ENCODE peak calls at places on chromosomes 6 and 20, in ten cellular contexts. O, X, C, E, M, J, B, T, H and Y are unnamed samples.

GRCh38 chr20:14765370-14765701 is 427.9 kb upstream of the FLRT3 start:
- DNase-seq in O (no peak), X (no peak), C (no peak), E (no peak), M (no peak), J (no peak), B (no peak), T (no peak), H (no peak), Y (no peak)

GRCh38 chr20:38723069-38723981 is 961 bp upstream of the SLC32A1 start:
- DNase-seq in O (no peak), X (no peak), C (no peak), E (no peak), M (peak; percentile 47), J (no peak), B (no peak), T (peak; percentile 61), H (no peak), Y (no peak)

GRCh38 chr6:131966443-131966842 is 15.3 kb upstream of the CCN2 start:
- DNase-seq in O (no peak), X (no peak), C (no peak), E (no peak), M (peak; percentile 61), J (peak; percentile 48), B (peak; percentile 28), T (no peak), H (peak; percentile 34), Y (no peak)

GRCh38 chr6:131470549-131470948 is 102.5 kb upstream of the ARG1 start:
- DNase-seq in O (no peak), X (no peak), C (no peak), E (no peak), M (no peak), J (no peak), B (no peak), T (no peak), H (no peak), Y (no peak)

GRCh38 chr6:110731196-110731595 is 84.1 kb downstream of the CDK19 start:
- DNase-seq in O (no peak), X (no peak), C (no peak), E (no peak), M (no peak), J (no peak), B (no peak), T (no peak), H (peak; percentile 3), Y (no peak)

GRCh38 chr6:105739764-105740163 is 336.9 kb upstream of the PREP start:
- DNase-seq in O (no peak), X (no peak), C (no peak), E (no peak), M (no peak), J (no peak), B (no peak), T (no peak), H (no peak), Y (no peak)

GRCh38 chr6:105872244-105872643 is 213.9 kb upstream of the PRDM1 start:
- DNase-seq in O (no peak), X (no peak), C (no peak), E (no peak), M (no peak), J (no peak), B (peak; percentile 19), T (no peak), H (peak; percentile 24), Y (no peak)

GRCh38 chr20:11724112-11724511 is 193.6 kb upstream of the BTBD3 start:
- DNase-seq in O (no peak), X (no peak), C (no peak), E (no peak), M (no peak), J (no peak), B (no peak), T (no peak), H (no peak), Y (no peak)

DNA sequence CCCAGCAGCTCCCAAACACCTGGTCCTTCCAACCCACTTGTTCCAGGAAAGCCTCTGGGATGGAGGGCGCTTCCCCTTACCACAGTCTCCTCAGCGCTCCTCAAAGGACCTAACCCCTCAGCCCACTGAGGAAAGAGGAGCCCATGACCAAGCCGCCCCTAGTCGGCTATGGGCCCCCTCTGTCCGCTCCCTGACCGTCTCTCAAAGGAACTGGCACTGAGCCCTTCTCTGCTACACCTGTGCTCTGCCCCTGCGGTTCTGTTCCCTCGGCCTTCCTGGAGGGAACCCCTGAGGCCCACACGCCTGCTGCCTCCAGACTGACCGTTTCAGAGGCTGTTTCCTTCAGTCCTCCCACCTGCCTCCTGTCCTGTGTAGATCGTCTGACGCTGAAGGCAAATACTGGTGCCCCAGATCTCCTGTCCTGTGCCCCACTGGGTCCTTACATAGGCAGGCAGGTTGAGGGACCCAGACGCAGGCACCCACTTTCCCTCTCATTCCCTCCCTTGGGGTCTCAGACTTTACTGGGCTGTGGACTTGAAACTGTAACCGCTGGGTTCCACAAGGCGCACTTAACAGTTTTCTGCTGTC is 1.9 kb upstream of the SLC4A11 start:
- DNase-seq in O (no peak), X (no peak), C (no peak), E (no peak), M (no peak), J (no peak), B (no peak), T (no peak), H (no peak), Y (no peak)
- H3K4me3 ChIP-seq in O (no peak overlapping the region), X (peak overlapping the region; percentile 82), C (no peak overlapping the region), E (no peak overlapping the region), M (no peak overlapping the region), J (no peak overlapping the region), B (no peak overlapping the region), T (peak overlapping the region; percentile 96), H (no peak overlapping the region), Y (no peak overlapping the region)

DNA sequence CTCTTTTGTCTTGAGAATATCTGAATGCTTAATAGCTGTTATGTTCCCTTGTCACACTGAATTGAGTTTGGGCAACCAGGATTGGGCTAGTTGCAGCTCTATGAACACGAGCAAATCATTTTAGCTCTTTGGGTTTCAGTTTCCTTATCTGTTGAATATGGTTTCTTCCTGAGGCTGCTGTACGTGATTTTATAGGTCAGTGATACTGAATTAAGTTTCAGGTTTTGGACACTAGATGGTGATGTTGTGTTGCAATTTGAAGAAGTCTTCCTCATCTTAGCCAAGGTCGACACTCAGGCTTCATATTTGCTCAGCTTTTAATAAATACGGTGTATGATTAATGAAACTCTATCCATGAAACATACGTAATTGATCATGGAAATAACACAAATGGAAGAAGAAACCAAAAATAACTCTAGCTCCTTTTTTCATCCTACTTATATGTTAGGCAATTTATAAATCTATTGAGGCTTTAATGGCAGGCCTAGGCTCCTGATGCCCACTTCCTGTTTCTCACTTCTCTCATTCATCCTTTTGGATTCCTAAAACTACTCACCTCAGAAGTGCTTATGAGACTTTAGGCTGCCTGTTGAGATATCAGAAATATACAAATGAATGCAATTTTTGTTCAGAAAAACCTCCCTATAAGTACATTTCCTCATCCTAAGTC is 354.1 kb upstream of the MAP3K7 start:
- DNase-seq in O (no peak), X (no peak), C (peak; percentile 83), E (no peak), M (peak; percentile 72), J (no peak), B (peak; percentile 66), T (peak; percentile 76), H (peak; percentile 16), Y (no peak)
- TF ChIP-seq CTCF in O (peak; percentile 53), X (no peak), C (peak; percentile 90), E (peak; percentile 49), M (peak; percentile 46), J (peak; percentile 15), B (peak; percentile 60), T (peak; percentile 76), H (peak; percentile 29), Y (peak; percentile 11)

GRCh38 chr6:52994789-52995078 is 350 bp downstream of the GSTA4 start:
- DNase-seq in O (peak; percentile 89), X (peak; percentile 33), C (peak; percentile 14), E (peak; percentile 66), M (no peak), J (peak; percentile 39), B (peak; percentile 8), T (peak; percentile 57), H (no peak), Y (peak; percentile 38)

GRCh38 chr6:52994031-52994788 is 874 bp downstream of the GSTA4 start:
- DNase-seq in O (no peak), X (no peak), C (no peak), E (no peak), M (peak; percentile 60), J (peak; percentile 32), B (peak; percentile 51), T (peak; percentile 58), H (no peak), Y (peak; percentile 35)

GRCh38 chr6:52998603-52999002 is 3.5 kb upstream of the GSTA4 start:
- DNase-seq in O (no peak), X (no peak), C (no peak), E (no peak), M (no peak), J (no peak), B (no peak), T (no peak), H (no peak), Y (no peak)

GRCh38 chr6:52993461-52993860 is 1.6 kb downstream of the GSTA4 start:
- DNase-seq in O (no peak), X (no peak), C (no peak), E (no peak), M (peak; percentile 26), J (no peak), B (no peak), T (no peak), H (no peak), Y (no peak)

DNA sequence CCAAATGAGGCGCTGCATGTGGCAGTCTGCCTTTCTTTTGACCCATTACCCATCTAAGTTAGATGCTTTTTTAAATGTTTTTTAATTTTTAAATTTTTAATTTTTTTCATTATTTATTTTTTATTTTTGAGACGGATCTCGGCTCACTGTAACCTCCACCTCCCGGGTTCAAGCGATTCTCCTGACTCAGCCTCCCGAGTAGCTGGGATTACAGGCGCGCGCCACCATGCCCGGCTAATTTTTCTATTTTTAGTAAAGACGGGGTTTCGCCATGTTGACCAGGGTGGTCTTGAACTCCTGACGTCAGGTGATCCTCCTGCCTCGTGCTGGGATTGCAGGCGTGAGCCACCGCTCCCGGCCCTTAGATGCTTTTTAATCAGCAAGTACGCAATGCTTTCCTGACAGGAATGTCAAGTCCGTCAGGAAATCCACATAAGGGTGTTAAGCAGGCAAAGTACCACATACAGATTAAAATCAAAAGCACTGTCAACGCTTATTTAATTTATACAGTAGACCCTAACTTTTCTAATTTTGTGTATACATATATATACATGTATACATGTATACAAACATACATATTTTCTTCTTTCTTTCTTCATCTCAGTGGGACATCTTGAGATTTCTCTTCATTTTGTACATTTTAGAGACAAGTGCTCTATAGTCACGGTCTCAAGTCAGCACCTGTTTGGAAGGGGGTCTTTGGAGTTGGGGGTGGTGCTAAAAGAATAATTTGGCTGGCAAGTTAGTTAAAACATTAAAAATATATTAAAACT is 1.0 kb upstream of the GSTA4 start:
- DNase-seq in O (peak; percentile 78), X (no peak), C (peak; percentile 63), E (peak; percentile 69), M (peak; percentile 90), J (peak; percentile 32), B (peak; percentile 91), T (peak; percentile 54), H (peak; percentile 53), Y (peak; percentile 50)
- H3K4me3 ChIP-seq in O (peak overlapping the region; percentile 28), X (peak overlapping the region; percentile 57), C (peak overlapping the region; percentile 59), E (peak overlapping the region; percentile 75), M (peak overlapping the region; percentile 27), J (no peak overlapping the region), B (peak overlapping the region; percentile 4), T (peak overlapping the region; percentile 28), H (peak overlapping the region; percentile 17), Y (peak overlapping the region; percentile 37)

GRCh38 chr6:156776841-156777576 is at the start of gene ARID1B:
- DNase-seq in O (peak; percentile 97), X (peak; percentile 87), C (peak; percentile 94), E (peak; percentile 88), M (peak; percentile 81), J (peak; percentile 82), B (peak; percentile 83), T (peak; percentile 76), H (no peak), Y (peak; percentile 84)

GRCh38 chr6:156777577-156777865 is 343 bp downstream of the ARID1B start:
- DNase-seq in O (no peak), X (no peak), C (no peak), E (no peak), M (no peak), J (no peak), B (no peak), T (no peak), H (no peak), Y (no peak)

GRCh38 chr6:156774872-156775405 is 2.2 kb upstream of the ARID1B start:
- DNase-seq in O (no peak), X (no peak), C (peak; percentile 39), E (no peak), M (peak; percentile 37), J (no peak), B (no peak), T (peak; percentile 70), H (no peak), Y (no peak)

GRCh38 chr6:156775717-156776116 is 1.5 kb upstream of the ARID1B start:
- DNase-seq in O (no peak), X (no peak), C (no peak), E (no peak), M (peak; percentile 21), J (no peak), B (no peak), T (no peak), H (no peak), Y (no peak)

DNA sequence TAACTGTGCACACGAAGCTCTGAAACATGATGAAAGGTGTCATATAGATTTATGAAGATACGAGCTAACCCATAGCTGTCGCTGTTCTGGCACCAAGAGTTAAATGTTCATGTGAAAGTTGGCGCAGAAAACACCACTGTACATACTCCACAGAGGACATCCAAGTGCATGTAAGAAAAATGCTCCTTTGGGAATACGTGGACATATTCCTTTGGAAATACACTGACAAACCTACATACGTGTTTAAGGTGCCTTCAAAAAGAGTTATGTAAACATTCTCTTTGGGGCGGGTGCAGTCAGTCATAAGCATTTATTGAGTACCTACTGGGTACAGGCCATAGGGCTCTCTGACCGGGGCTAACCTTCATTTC is 723 bp upstream of the ARID1B start:
- DNase-seq in O (no peak), X (no peak), C (peak; percentile 73), E (no peak), M (peak; percentile 57), J (no peak), B (peak; percentile 44), T (no peak), H (no peak), Y (no peak)
- TF ChIP-seq CTCF in O (peak; percentile 6), X (no peak), C (peak; percentile 59), E (no peak), M (peak; percentile 3), J (no peak), B (no peak), T (no peak), H (no peak), Y (no peak)